ENCODE peak calls at places on chromosomes 13 and 19, in ten cellular contexts. D, E, Y, J, A, T, R, G, W and P are unnamed samples.
A peak's percentile ranks its signal among the peaks of the same experiment; 100 is the strongest.

GRCh38 chr13:46051958-46052313 is 610 bp downstream of the ZC3H13 start:
- DNase-seq in D (no peak), E (no peak), Y (no peak), J (no peak), A (no peak), T (no peak), R (no peak), G (no peak), W (no peak), P (no peak)

GRCh38 chr13:99371956-99372355 is 64.8 kb upstream of the GPR183 start:
- DNase-seq in D (peak; percentile 75), E (no peak), Y (no peak), J (no peak), A (no peak), T (no peak), R (no peak), G (no peak), W (no peak), P (no peak)

GRCh38 chr13:51781246-51782022 is 22.5 kb downstream of the DHRS12 start:
- DNase-seq in D (no peak), E (no peak), Y (peak; percentile 61), J (no peak), A (peak; percentile 44), T (peak; percentile 34), R (no peak), G (peak; percentile 53), W (no peak), P (no peak)

GRCh38 chr19:13817018-13817614 is 21.9 kb downstream of the ZSWIM4 start:
- DNase-seq in D (no peak), E (no peak), Y (peak; percentile 74), J (no peak), A (peak; percentile 48), T (no peak), R (no peak), G (peak; percentile 53), W (no peak), P (peak; percentile 84)

GRCh38 chr13:39890537-39890936 is 235.1 kb downstream of the COG6 start:
- DNase-seq in D (no peak), E (no peak), Y (no peak), J (no peak), A (no peak), T (no peak), R (no peak), G (no peak), W (no peak), P (no peak)

GRCh38 chr19:48210005-48210404 is 39.5 kb downstream of the ZSWIM9 start:
- DNase-seq in D (no peak), E (no peak), Y (no peak), J (no peak), A (no peak), T (no peak), R (no peak), G (no peak), W (no peak), P (no peak)

GRCh38 chr13:98451676-98452105 is 125.2 kb downstream of the STK24 start:
- DNase-seq in D (no peak), E (no peak), Y (no peak), J (peak; percentile 38), A (no peak), T (peak; percentile 22), R (no peak), G (peak; percentile 75), W (peak; percentile 86), P (peak; percentile 56)

GRCh38 chr19:49011194-49011593 is 5.7 kb downstream of the LHB start:
- DNase-seq in D (no peak), E (no peak), Y (no peak), J (no peak), A (no peak), T (no peak), R (no peak), G (no peak), W (no peak), P (no peak)

GRCh38 chr19:47487551-47488515 is 3.8 kb upstream of the KPTN start:
- DNase-seq in D (no peak), E (no peak), Y (no peak), J (no peak), A (no peak), T (no peak), R (no peak), G (no peak), W (no peak), P (peak; percentile 61)

GRCh38 chr19:45767410-45767880 is 1.6 kb downstream of the SIX5 start:
- DNase-seq in D (no peak), E (peak; percentile 81), Y (peak; percentile 77), J (peak; percentile 81), A (peak; percentile 84), T (peak; percentile 93), R (no peak), G (peak; percentile 83), W (peak; percentile 85), P (peak; percentile 87)

GRCh38 chr19:51786651-51787494 is 8.1 kb upstream of the FPR3 start:
- DNase-seq in D (no peak), E (no peak), Y (no peak), J (no peak), A (no peak), T (no peak), R (no peak), G (no peak), W (no peak), P (no peak)

GRCh38 chr13:45456196-45456972 is 8.4 kb upstream of the COG3 start:
- DNase-seq in D (no peak), E (no peak), Y (no peak), J (no peak), A (no peak), T (peak; percentile 32), R (no peak), G (no peak), W (no peak), P (no peak)

GRCh38 chr19:28555317-28555716 is 657.6 kb downstream of the UQCRFS1 start:
- DNase-seq in D (no peak), E (no peak), Y (no peak), J (no peak), A (no peak), T (no peak), R (no peak), G (no peak), W (no peak), P (no peak)

GRCh38 chr13:106187501-106187900 is 348.0 kb downstream of the EFNB2 start:
- DNase-seq in D (no peak), E (no peak), Y (no peak), J (no peak), A (no peak), T (no peak), R (no peak), G (no peak), W (no peak), P (no peak)

GRCh38 chr19:42130254-42130573 is 2.0 kb downstream of the POU2F2 start:
- DNase-seq in D (no peak), E (no peak), Y (no peak), J (no peak), A (no peak), T (no peak), R (no peak), G (no peak), W (no peak), P (no peak)
- H3K27ac ChIP-seq in D (no peak overlapping the region), E (no peak overlapping the region), Y (no peak overlapping the region), J (no peak overlapping the region), A (no peak overlapping the region), T (no peak overlapping the region), R (peak overlapping the region; percentile 49), G (no peak overlapping the region), W (no peak overlapping the region), P (no peak overlapping the region)

DNA sequence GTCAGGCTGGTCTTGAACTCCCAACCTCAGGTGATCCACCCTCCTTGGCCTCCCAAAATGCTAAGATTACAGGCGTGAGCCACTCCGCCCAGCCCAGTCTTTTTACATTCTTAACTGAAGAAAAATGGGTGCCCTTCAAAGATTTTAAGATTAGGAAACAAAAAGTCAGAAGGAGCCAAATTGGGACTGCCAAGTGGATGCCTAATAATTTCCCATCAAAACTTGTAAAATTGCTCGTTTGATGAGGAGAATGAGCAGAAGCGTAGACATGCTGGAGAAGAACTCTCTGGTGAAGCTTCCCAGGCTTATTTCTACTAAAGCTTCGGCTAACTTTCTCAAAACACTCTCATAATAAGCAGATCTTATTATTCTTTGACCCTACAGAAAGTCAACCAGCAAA is 31.3 kb downstream of the NUMBL start:
- DNase-seq in D (no peak), E (no peak), Y (no peak), J (no peak), A (no peak), T (no peak), R (no peak), G (no peak), W (no peak), P (no peak)
- H3K27ac ChIP-seq in D (no peak overlapping the region), E (no peak overlapping the region), Y (no peak overlapping the region), J (no peak overlapping the region), A (no peak overlapping the region), T (no peak overlapping the region), R (no peak overlapping the region), G (no peak overlapping the region), W (no peak overlapping the region), P (no peak overlapping the region)

GRCh38 chr13:37870895-37871550 is 1.5 kb upstream of the TRPC4 start:
- DNase-seq in D (no peak), E (no peak), Y (no peak), J (no peak), A (no peak), T (peak; percentile 76), R (no peak), G (no peak), W (no peak), P (no peak)
- H3K27ac ChIP-seq in D (no peak overlapping the region), E (no peak overlapping the region), Y (no peak overlapping the region), J (no peak overlapping the region), A (no peak overlapping the region), T (no peak overlapping the region), R (no peak overlapping the region), G (no peak overlapping the region), W (no peak overlapping the region), P (no peak overlapping the region)

GRCh38 chr13:30808600-30808999 is 73.3 kb downstream of the ALOX5AP start:
- DNase-seq in D (no peak), E (no peak), Y (no peak), J (no peak), A (no peak), T (no peak), R (no peak), G (no peak), W (no peak), P (no peak)

GRCh38 chr13:30806784-30807183 is 71.4 kb downstream of the ALOX5AP start:
- DNase-seq in D (no peak), E (no peak), Y (no peak), J (no peak), A (no peak), T (peak; percentile 72), R (no peak), G (no peak), W (no peak), P (no peak)

GRCh38 chr13:30805603-30806011 is 70.3 kb downstream of the ALOX5AP start:
- DNase-seq in D (no peak), E (no peak), Y (no peak), J (no peak), A (no peak), T (peak; percentile 84), R (no peak), G (peak; percentile 41), W (no peak), P (no peak)

GRCh38 chr13:30805132-30805537 is 69.8 kb downstream of the ALOX5AP start:
- DNase-seq in D (no peak), E (no peak), Y (no peak), J (no peak), A (no peak), T (no peak), R (no peak), G (no peak), W (no peak), P (no peak)

DNA sequence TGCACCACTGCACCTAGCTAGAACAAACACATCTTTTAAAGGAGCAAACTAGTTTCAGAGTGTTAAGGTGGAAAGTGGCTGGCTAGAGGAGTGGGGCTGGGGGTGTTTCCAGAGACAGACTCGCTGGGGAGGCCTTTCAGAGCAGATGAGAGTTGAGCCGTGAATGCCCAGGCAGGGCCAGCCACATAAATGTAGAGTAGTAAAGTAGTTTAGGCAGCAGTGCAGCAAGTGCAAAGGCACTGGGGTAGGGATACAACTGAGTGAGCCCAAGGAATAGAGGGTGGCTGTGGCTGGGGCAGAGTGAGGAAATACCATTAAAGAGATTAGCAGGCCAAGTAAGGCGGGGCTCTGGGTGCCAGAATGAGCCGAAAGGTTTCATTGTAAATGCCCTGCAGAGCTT is 72.0 kb downstream of the ALOX5AP start:
- DNase-seq in D (no peak), E (no peak), Y (no peak), J (no peak), A (no peak), T (no peak), R (no peak), G (no peak), W (no peak), P (no peak)
- H3K27ac ChIP-seq in D (no peak overlapping the region), E (no peak overlapping the region), Y (no peak overlapping the region), J (no peak overlapping the region), A (no peak overlapping the region), T (no peak overlapping the region), R (no peak overlapping the region), G (no peak overlapping the region), W (no peak overlapping the region), P (no peak overlapping the region)